ENCODE peak calls at places on chromosomes 7 and 10, in six cellular contexts. One of them, this sample, is unnamed.

GRCh38 chr7:43112088-43112940 is at the start of gene HECW1:
- DNase-seq in activated T-cell treated with anti-CD3 and anti-CD28 coated beads, Interleukin-2, amount 50 U/mL, for 4 hours: no peak
- DNase-seq in skeletal muscle cell: no peak
- DNase-seq in activated CD8-positive, alpha-beta T cell treated with anti-CD3 and anti-CD28 coated beads for 36 hours: no peak
- DNase-seq in prostate gland: no peak
- DNase-seq in mammary epithelial cell: no peak
- DNase-seq in this sample: peak

GRCh38 chr10:124509836-124510535 is 48.4 kb downstream of the LHPP start:
- DNase-seq in activated T-cell treated with anti-CD3 and anti-CD28 coated beads, Interleukin-2, amount 50 U/mL, for 4 hours: no peak
- DNase-seq in skeletal muscle cell: no peak
- DNase-seq in activated CD8-positive, alpha-beta T cell treated with anti-CD3 and anti-CD28 coated beads for 36 hours: no peak
- DNase-seq in prostate gland: no peak
- DNase-seq in mammary epithelial cell: peak
- DNase-seq in this sample: no peak

GRCh38 chr7:105210721-105211205 is 178.0 kb downstream of the SRPK2 start:
- DNase-seq in activated T-cell treated with anti-CD3 and anti-CD28 coated beads, Interleukin-2, amount 50 U/mL, for 4 hours: no peak
- DNase-seq in skeletal muscle cell: no peak
- DNase-seq in activated CD8-positive, alpha-beta T cell treated with anti-CD3 and anti-CD28 coated beads for 36 hours: peak
- DNase-seq in prostate gland: no peak
- DNase-seq in mammary epithelial cell: no peak
- DNase-seq in this sample: no peak

GRCh38 chr10:13913890-13914289 is 327.1 kb downstream of the PRPF18 start:
- DNase-seq in activated T-cell treated with anti-CD3 and anti-CD28 coated beads, Interleukin-2, amount 50 U/mL, for 4 hours: no peak
- DNase-seq in skeletal muscle cell: peak
- DNase-seq in activated CD8-positive, alpha-beta T cell treated with anti-CD3 and anti-CD28 coated beads for 36 hours: no peak
- DNase-seq in prostate gland: no peak
- DNase-seq in mammary epithelial cell: no peak
- DNase-seq in this sample: no peak

GRCh38 chr7:106216517-106217088 is 68.2 kb downstream of the NAMPT start:
- DNase-seq in activated T-cell treated with anti-CD3 and anti-CD28 coated beads, Interleukin-2, amount 50 U/mL, for 4 hours: no peak
- DNase-seq in skeletal muscle cell: peak
- DNase-seq in activated CD8-positive, alpha-beta T cell treated with anti-CD3 and anti-CD28 coated beads for 36 hours: no peak
- DNase-seq in prostate gland: peak
- DNase-seq in mammary epithelial cell: peak
- DNase-seq in this sample: no peak

GRCh38 chr7:150978136-150978789 is at the start of gene KCNH2:
- DNase-seq in activated T-cell treated with anti-CD3 and anti-CD28 coated beads, Interleukin-2, amount 50 U/mL, for 4 hours: peak
- DNase-seq in skeletal muscle cell: no peak
- DNase-seq in activated CD8-positive, alpha-beta T cell treated with anti-CD3 and anti-CD28 coated beads for 36 hours: no peak
- DNase-seq in prostate gland: no peak
- DNase-seq in mammary epithelial cell: no peak
- DNase-seq in this sample: peak

GRCh38 chr10:43417950-43418768 is 9.2 kb upstream of the HNRNPF start:
- DNase-seq in activated T-cell treated with anti-CD3 and anti-CD28 coated beads, Interleukin-2, amount 50 U/mL, for 4 hours: no peak
- DNase-seq in skeletal muscle cell: no peak
- DNase-seq in activated CD8-positive, alpha-beta T cell treated with anti-CD3 and anti-CD28 coated beads for 36 hours: peak
- DNase-seq in prostate gland: no peak
- DNase-seq in mammary epithelial cell: no peak
- DNase-seq in this sample: no peak

GRCh38 chr7:49001610-49002033 is 77.3 kb downstream of the CDC14C start:
- DNase-seq in activated T-cell treated with anti-CD3 and anti-CD28 coated beads, Interleukin-2, amount 50 U/mL, for 4 hours: no peak
- DNase-seq in skeletal muscle cell: no peak
- DNase-seq in activated CD8-positive, alpha-beta T cell treated with anti-CD3 and anti-CD28 coated beads for 36 hours: peak
- DNase-seq in prostate gland: no peak
- DNase-seq in mammary epithelial cell: peak
- DNase-seq in this sample: peak

GRCh38 chr10:19531324-19531723 is 284.9 kb upstream of the PLXDC2 start:
- DNase-seq in activated T-cell treated with anti-CD3 and anti-CD28 coated beads, Interleukin-2, amount 50 U/mL, for 4 hours: no peak
- DNase-seq in skeletal muscle cell: no peak
- DNase-seq in activated CD8-positive, alpha-beta T cell treated with anti-CD3 and anti-CD28 coated beads for 36 hours: no peak
- DNase-seq in prostate gland: no peak
- DNase-seq in mammary epithelial cell: no peak
- DNase-seq in this sample: no peak

GRCh38 chr7:131235489-131236317 is 92.0 kb upstream of the MKLN1 start:
- DNase-seq in activated T-cell treated with anti-CD3 and anti-CD28 coated beads, Interleukin-2, amount 50 U/mL, for 4 hours: peak
- DNase-seq in skeletal muscle cell: peak
- DNase-seq in activated CD8-positive, alpha-beta T cell treated with anti-CD3 and anti-CD28 coated beads for 36 hours: peak
- DNase-seq in prostate gland: no peak
- DNase-seq in mammary epithelial cell: peak
- DNase-seq in this sample: no peak

GRCh38 chr10:29141761-29142160 is 147.1 kb upstream of the LYZL1 start:
- DNase-seq in activated T-cell treated with anti-CD3 and anti-CD28 coated beads, Interleukin-2, amount 50 U/mL, for 4 hours: no peak
- DNase-seq in skeletal muscle cell: no peak
- DNase-seq in activated CD8-positive, alpha-beta T cell treated with anti-CD3 and anti-CD28 coated beads for 36 hours: no peak
- DNase-seq in prostate gland: peak
- DNase-seq in mammary epithelial cell: peak
- DNase-seq in this sample: no peak

GRCh38 chr7:151818674-151819519 is 58.0 kb downstream of the PRKAG2 start:
- DNase-seq in activated T-cell treated with anti-CD3 and anti-CD28 coated beads, Interleukin-2, amount 50 U/mL, for 4 hours: no peak
- DNase-seq in skeletal muscle cell: no peak
- DNase-seq in activated CD8-positive, alpha-beta T cell treated with anti-CD3 and anti-CD28 coated beads for 36 hours: no peak
- DNase-seq in prostate gland: peak
- DNase-seq in mammary epithelial cell: no peak
- DNase-seq in this sample: no peak

GRCh38 chr10:12657489-12657888 is 308.1 kb downstream of the CAMK1D start:
- DNase-seq in activated T-cell treated with anti-CD3 and anti-CD28 coated beads, Interleukin-2, amount 50 U/mL, for 4 hours: no peak
- DNase-seq in skeletal muscle cell: no peak
- DNase-seq in activated CD8-positive, alpha-beta T cell treated with anti-CD3 and anti-CD28 coated beads for 36 hours: no peak
- DNase-seq in prostate gland: no peak
- DNase-seq in mammary epithelial cell: no peak
- DNase-seq in this sample: no peak

This sample was measured in WERI-Rb-1.